ENCODE peak calls at places on chromosomes 6 and 20, in ten cellular contexts. G is NCI-H1694; I is fibroblast of mammary gland; M is activated T-cell treated with anti-CD3 and anti-CD28 coated beads for 1 hour; E is endodermal cell; J is activated CD4-positive, alpha-beta T cell treated with anti-CD3 and anti-CD28 coated beads for 4 hours; Z is left colon; F is Right ventricle myocardium inferior; B is IMR-90; H is NB4. N is an unnamed sample.

GRCh38 chr6:967666-968065 is 274.7 kb upstream of the EXOC2 start:
- DNase-seq in H (no peak), J (no peak), G (no peak), E (no peak), Z (no peak), I (no peak), M (no peak), B (no peak), F (no peak), N (no peak)

GRCh38 chr20:44692932-44693476 is 22.2 kb upstream of the CCN5 start:
- DNase-seq in E (peak; percentile 73), G (no peak), I (peak; percentile 98), M (no peak), B (peak; percentile 93), J (no peak), F (peak; percentile 76), H (no peak), Z (no peak), N (no peak)

GRCh38 chr6:159217595-159218275 is 48.5 kb downstream of the FNDC1 start:
- DNase-seq in I (no peak), H (peak; percentile 61), B (peak; percentile 21), M (no peak), E (peak; percentile 90), G (no peak), Z (peak; percentile 19), J (no peak), F (no peak), N (peak; percentile 80)

GRCh38 chr6:130167655-130168054 is 55.1 kb downstream of the SAMD3 start:
- DNase-seq in F (no peak), I (peak; percentile 65), J (no peak), M (no peak), B (peak; percentile 83), H (peak; percentile 13), E (no peak), G (no peak), Z (no peak), N (no peak)

GRCh38 chr6:20402181-20403079 is 751 bp downstream of the E2F3 start:
- DNase-seq in E (peak; percentile 73), J (peak; percentile 33), Z (peak; percentile 64), G (no peak), B (no peak), I (peak; percentile 47), M (peak; percentile 6), F (peak; percentile 66), H (peak; percentile 90), N (peak; percentile 32)

GRCh38 chr6:95143408-95144180 is 433.7 kb upstream of the MANEA start:
- DNase-seq in H (no peak), G (peak; percentile 44), M (no peak), E (no peak), F (no peak), Z (no peak), B (no peak), I (no peak), J (no peak), N (no peak)

GRCh38 chr6:134949927-134950326 is at the start of gene ALDH8A1:
- DNase-seq in G (no peak), J (no peak), I (no peak), Z (no peak), E (no peak), B (no peak), F (no peak), H (no peak), M (no peak), N (no peak)

GRCh38 chr6:138981416-138981815 is 6.6 kb downstream of the REPS1 start:
- DNase-seq in G (no peak), J (no peak), F (no peak), H (no peak), Z (no peak), E (no peak), I (no peak), M (no peak), B (no peak), N (no peak)

GRCh38 chr20:9838378-9839295 is at the start of gene PAK5:
- DNase-seq in E (peak; percentile 99), M (no peak), B (peak; percentile 15), F (no peak), I (peak; percentile 7), G (peak; percentile 88), J (no peak), H (no peak), Z (peak; percentile 8), N (peak; percentile 92)

GRCh38 chr20:40681684-40682083 is 7.4 kb downstream of the MAFB start:
- DNase-seq in B (no peak), I (no peak), J (no peak), E (no peak), H (no peak), M (no peak), G (no peak), F (no peak), Z (no peak), N (no peak)

GRCh38 chr6:135250234-135250633 is 69.1 kb downstream of the MYB start:
- DNase-seq in J (no peak), G (no peak), I (no peak), F (no peak), H (peak; percentile 38), Z (no peak), M (no peak), E (no peak), B (no peak), N (no peak)

GRCh38 chr6:13767121-13767794 is 47.1 kb downstream of the MCUR1 start:
- DNase-seq in E (peak; percentile 58), M (peak; percentile 24), F (no peak), Z (peak; percentile 32), H (no peak), J (peak; percentile 48), G (no peak), I (peak; percentile 60), B (peak; percentile 44), N (peak; percentile 28)

GRCh38 chr6:32763417-32763816 is at the start of gene HLA-DQB2:
- DNase-seq in J (no peak), B (no peak), E (no peak), Z (no peak), H (no peak), M (no peak), F (no peak), G (no peak), I (no peak), N (no peak)

GRCh38 chr6:132812255-132812732 is 2.1 kb upstream of the RPS12 start:
- DNase-seq in M (no peak), H (peak; percentile 33), I (peak; percentile 65), F (no peak), B (peak; percentile 66), Z (no peak), J (no peak), E (no peak), G (no peak), N (no peak)

GRCh38 chr20:37565134-37565811 is 37.6 kb upstream of the BLCAP start:
- DNase-seq in H (no peak), I (no peak), F (no peak), G (peak; percentile 24), Z (no peak), E (no peak), J (no peak), M (no peak), B (no peak), N (no peak)

GRCh38 chr20:62054451-62054953 is 11.2 kb downstream of the TAF4 start:
- DNase-seq in B (no peak), F (no peak), H (no peak), M (no peak), I (no peak), Z (no peak), J (no peak), G (no peak), E (no peak), N (no peak)

GRCh38 chr6:138527376-138528092 is 28.2 kb upstream of the NHSL1 start:
- DNase-seq in B (no peak), J (no peak), M (no peak), F (no peak), I (no peak), E (no peak), G (no peak), Z (no peak), H (no peak), N (no peak)

GRCh38 chr6:43798688-43799444 is 28.9 kb downstream of the VEGFA start:
- DNase-seq in M (no peak), Z (peak; percentile 79), J (no peak), F (peak; percentile 78), B (peak; percentile 85), E (no peak), I (peak; percentile 86), G (no peak), H (peak; percentile 82), N (no peak)

GRCh38 chr20:61354501-61354900 is 102.4 kb downstream of the CDH4 start:
- DNase-seq in H (no peak), B (no peak), I (no peak), M (no peak), Z (no peak), J (no peak), G (no peak), E (no peak), F (no peak), N (no peak)

GRCh38 chr6:71727632-71728294 is 158.6 kb upstream of the RIMS1 start:
- DNase-seq in M (no peak), J (no peak), H (peak; percentile 38), Z (no peak), I (no peak), F (no peak), B (no peak), E (no peak), G (no peak), N (no peak)

GRCh38 chr20:58550661-58551060 is 35.5 kb upstream of the APCDD1L start:
- DNase-seq in M (no peak), B (peak; percentile 97), F (no peak), J (no peak), G (no peak), Z (no peak), E (peak; percentile 15), H (no peak), I (peak; percentile 59), N (no peak)

GRCh38 chr6:117309069-117309468 is 43.7 kb downstream of the VGLL2 start:
- DNase-seq in F (no peak), I (no peak), G (no peak), Z (no peak), H (no peak), J (no peak), B (no peak), M (no peak), E (no peak), N (no peak)

GRCh38 chr20:44198872-44199271 is 11.7 kb downstream of the OSER1 start:
- DNase-seq in Z (no peak), J (no peak), H (no peak), B (no peak), F (no peak), M (no peak), E (no peak), G (no peak), I (no peak), N (no peak)

GRCh38 chr6:166691199-166691598 is 64.1 kb upstream of the RPS6KA2 start:
- DNase-seq in H (no peak), B (peak; percentile 54), E (no peak), G (no peak), M (no peak), I (peak; percentile 43), F (no peak), J (no peak), Z (no peak), N (no peak)

GRCh38 chr6:153312633-153313032 is 181.6 kb upstream of the RGS17 start:
- DNase-seq in E (peak; percentile 79), Z (peak; percentile 45), F (peak; percentile 62), G (peak; percentile 7), I (peak; percentile 73), M (no peak), H (peak; percentile 62), B (peak; percentile 35), J (no peak), N (peak; percentile 48)

GRCh38 chr6:11815231-11815630 is 36.6 kb upstream of the ADTRP start:
- DNase-seq in F (no peak), H (no peak), M (no peak), E (no peak), G (no peak), B (peak; percentile 87), J (no peak), I (peak; percentile 43), Z (no peak), N (no peak)

GRCh38 chr6:17574871-17575560 is 25.1 kb upstream of the FAM8A1 start:
- DNase-seq in G (no peak), J (no peak), E (no peak), F (no peak), M (no peak), Z (no peak), I (peak; percentile 92), H (no peak), B (peak; percentile 93), N (no peak)

GRCh38 chr6:36491378-36491965 is 48.7 kb downstream of the KCTD20 start:
- DNase-seq in H (no peak), I (no peak), G (no peak), Z (no peak), M (no peak), F (no peak), E (peak; percentile 56), J (no peak), B (peak; percentile 31), N (no peak)